ENCODE peak calls at places on chromosomes 1 and 21, in ten cellular contexts. Z is activated T-helper 1 cell treated with Interleukin-2 at 50 U/mL for 16 hours; D is fibroblast of mammary gland; Q is HS-27A; C is fibroblast of lung; H is mesendoderm; I is NCI-H2081; G is stimulated activated CD4-positive, alpha-beta T cell treated with anti-CD3 and anti-CD28 coated beads, Interleukin-1b, Interleukin-23, amount 100 ng/mL, for 24 hours; Y is Panc1; V is fibroblast of the conjunctiva. U is an unnamed sample.

GRCh38 chr1:67371681-67372080 is 58.5 kb downstream of the SERBP1 start:
- DNase-seq in C (peak), Z (no peak), V (no peak), H (peak), I (no peak), G (no peak), Y (no peak), Q (no peak), D (no peak), U (no peak)

GRCh38 chr1:33680281-33680840 is 183.5 kb upstream of the HMGB4 start:
- DNase-seq in H (no peak), Q (no peak), Y (no peak), Z (no peak), I (no peak), V (no peak), C (no peak), G (no peak), D (no peak), U (no peak)

GRCh38 chr21:32099812-32100416 is 178.9 kb downstream of the MIS18A start:
- DNase-seq in H (peak), Y (no peak), C (no peak), V (no peak), Q (no peak), G (no peak), D (no peak), Z (no peak), I (peak), U (no peak)

GRCh38 chr1:107547363-107548155 is 406.7 kb downstream of the NTNG1 start:
- DNase-seq in C (peak), I (no peak), H (no peak), Z (no peak), V (no peak), D (no peak), Q (no peak), Y (no peak), G (no peak), U (no peak)

GRCh38 chr1:37932759-37933158 is 14.1 kb downstream of the INPP5B start:
- DNase-seq in Y (peak), G (no peak), Z (no peak), V (no peak), I (no peak), C (peak), Q (no peak), D (peak), H (no peak), U (no peak)

GRCh38 chr21:38819719-38820147 is 14.0 kb downstream of the ETS2 start:
- DNase-seq in H (no peak), G (no peak), C (peak), Y (no peak), V (no peak), Q (peak), D (no peak), I (no peak), Z (no peak), U (no peak)

GRCh38 chr1:55127827-55128343 is 87.3 kb downstream of the USP24 start:
- DNase-seq in I (no peak), V (no peak), H (no peak), Z (no peak), D (peak), Y (no peak), G (no peak), C (peak), Q (no peak), U (no peak)

GRCh38 chr1:230705289-230706019 is 8.5 kb downstream of the AGT start:
- DNase-seq in Y (no peak), H (no peak), D (no peak), Z (no peak), I (no peak), G (no peak), C (no peak), Q (no peak), V (no peak), U (no peak)

GRCh38 chr1:172279951-172280350 is 140.5 kb upstream of the C1orf105 start:
- DNase-seq in D (peak), Q (no peak), C (peak), G (no peak), V (no peak), Y (no peak), I (no peak), Z (no peak), H (no peak), U (no peak)